ENCODE peak calls at places on chromosomes 3 and 15, in eight cellular contexts. E is esophagus squamous epithelium, M is esophagus muscularis mucosa, H is IMR-90, D is mammary epithelial cell, V is bronchial epithelial cell, I is upper lobe of right lung, K is Peyer's patch. J is an unnamed sample.

GRCh38 chr15:33098082-33099058 is 96.1 kb downstream of the FMN1 start:
- DNase-seq in H (peak), V (peak), K (no peak), E (no peak), D (peak), M (no peak), I (no peak), J (no peak)

GRCh38 chr15:71559098-71559497 is 251.3 kb upstream of the NR2E3 start:
- DNase-seq in D (peak), V (peak), E (no peak), I (no peak), H (peak), K (no peak), M (peak), J (no peak)

GRCh38 chr3:157257101-157257500 is 97.2 kb upstream of the CCNL1 start:
- DNase-seq in D (no peak), K (no peak), H (no peak), M (no peak), E (no peak), I (no peak), V (no peak), J (no peak)

GRCh38 chr3:12143949-12144504 is 14.7 kb downstream of the TIMP4 start:
- DNase-seq in V (peak), D (peak), I (peak), K (peak), M (no peak), H (peak), E (no peak), J (no peak)

GRCh38 chr15:50840520-50840919 is 68.0 kb upstream of the AP4E1 start:
- DNase-seq in M (no peak), D (no peak), K (no peak), I (no peak), V (no peak), H (no peak), E (no peak), J (no peak)

GRCh38 chr3:191695815-191696153 is 234.8 kb downstream of the PYDC2 start:
- DNase-seq in E (no peak), H (no peak), V (no peak), M (no peak), I (no peak), D (no peak), K (no peak), J (no peak)

GRCh38 chr3:168249539-168250414 is 154.1 kb upstream of the GOLIM4 start:
- DNase-seq in D (peak), I (peak), H (peak), E (no peak), K (peak), V (peak), M (no peak), J (peak)

GRCh38 chr3:113272369-113272748 is 61.0 kb downstream of the BOC start:
- DNase-seq in D (no peak), M (no peak), I (no peak), K (no peak), E (no peak), H (no peak), V (no peak), J (no peak)

GRCh38 chr3:39021029-39021428 is 30.7 kb downstream of the SCN11A start:
- DNase-seq in D (no peak), K (no peak), V (peak), M (no peak), I (no peak), H (no peak), E (no peak), J (no peak)

GRCh38 chr3:5051772-5052171 is 70.3 kb upstream of the ARL8B start:
- DNase-seq in I (no peak), D (no peak), M (no peak), V (peak), H (no peak), K (no peak), E (no peak), J (no peak)

GRCh38 chr3:49727154-49727923 is 3.6 kb upstream of the GMPPB start:
- DNase-seq in I (no peak), H (no peak), E (no peak), D (no peak), V (no peak), M (no peak), K (peak), J (no peak)

GRCh38 chr15:65323071-65323511 is 18.6 kb downstream of the RNU5B-1 start:
- DNase-seq in M (no peak), V (no peak), D (no peak), I (no peak), K (no peak), E (no peak), H (peak), J (no peak)

GRCh38 chr15:89051875-89052274 is 36.4 kb upstream of the ABHD2 start:
- DNase-seq in D (no peak), V (no peak), H (peak), E (no peak), M (no peak), I (no peak), K (no peak), J (no peak)

DNA sequence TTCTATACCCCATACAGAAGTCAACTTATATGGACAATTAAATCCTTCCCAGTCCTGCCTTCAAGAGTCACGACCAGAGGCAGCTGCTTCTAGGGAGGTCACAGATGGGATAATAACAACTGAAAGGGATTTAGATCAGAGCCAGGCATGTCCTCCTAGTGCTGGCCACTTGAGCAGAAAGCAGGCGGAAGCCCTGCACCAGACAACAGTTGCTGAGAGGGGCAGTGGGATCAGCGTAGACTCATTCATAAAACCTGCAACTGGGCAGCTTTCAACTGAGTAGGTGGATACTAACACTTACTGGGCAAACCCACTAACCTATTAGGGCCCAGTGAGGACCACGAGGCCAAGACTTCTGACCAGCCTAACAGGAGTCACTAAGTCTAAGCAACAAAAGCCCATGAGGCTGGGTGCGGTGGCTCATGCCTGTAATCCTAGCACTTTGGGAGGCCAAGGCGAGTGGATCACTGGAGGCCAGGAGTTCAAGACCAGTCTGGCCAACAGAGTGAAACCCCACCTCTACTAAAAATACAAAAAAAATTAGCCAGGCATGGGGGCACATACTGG is 67.0 kb downstream of the DAPK2 start:
- DNase-seq in H (no peak), I (no peak), V (no peak), E (no peak), D (no peak), M (no peak), K (no peak), J (no peak)
- TF ChIP-seq CTCF in H (no peak), I (no peak), V (no peak), E (no peak), D (no peak), M (no peak), K (no peak), J (no peak)

GRCh38 chr3:187256217-187256616 is 35.3 kb downstream of the MASP1 start:
- DNase-seq in E (no peak), I (no peak), D (no peak), H (no peak), V (no peak), M (no peak), K (no peak), J (no peak)

GRCh38 chr3:187261541-187261969 is 30.0 kb downstream of the MASP1 start:
- DNase-seq in E (no peak), K (no peak), I (no peak), V (peak), H (peak), D (no peak), M (no peak), J (no peak)

GRCh38 chr3:187262360-187262759 is 29.2 kb downstream of the MASP1 start:
- DNase-seq in V (no peak), E (no peak), H (no peak), M (no peak), K (no peak), I (no peak), D (no peak), J (no peak)

GRCh38 chr3:187257471-187257870 is 34.1 kb downstream of the MASP1 start:
- DNase-seq in E (no peak), K (no peak), H (no peak), D (no peak), I (no peak), M (no peak), V (no peak), J (no peak)

GRCh38 chr3:187259171-187259570 is 32.4 kb downstream of the MASP1 start:
- DNase-seq in K (no peak), M (no peak), H (no peak), E (no peak), D (no peak), V (no peak), I (no peak), J (no peak)
- TF ChIP-seq CTCF in K (no peak), M (no peak), H (no peak), E (no peak), D (no peak), V (no peak), I (no peak), J (no peak)

GRCh38 chr3:71458895-71459294 is 124.6 kb downstream of the FOXP1 start:
- DNase-seq in M (no peak), V (no peak), K (no peak), D (no peak), H (no peak), I (no peak), E (no peak), J (no peak)

GRCh38 chr3:71453822-71454512 is 129.6 kb downstream of the FOXP1 start:
- DNase-seq in M (peak), I (no peak), H (no peak), V (peak), D (no peak), E (no peak), K (no peak), J (no peak)

GRCh38 chr3:71456826-71457225 is 126.7 kb downstream of the FOXP1 start:
- DNase-seq in D (no peak), M (no peak), E (no peak), H (peak), V (no peak), I (no peak), K (no peak), J (no peak)

GRCh38 chr3:71454513-71455423 is 128.8 kb downstream of the FOXP1 start:
- DNase-seq in D (no peak), V (no peak), E (no peak), K (no peak), H (no peak), I (no peak), M (peak), J (no peak)

DNA sequence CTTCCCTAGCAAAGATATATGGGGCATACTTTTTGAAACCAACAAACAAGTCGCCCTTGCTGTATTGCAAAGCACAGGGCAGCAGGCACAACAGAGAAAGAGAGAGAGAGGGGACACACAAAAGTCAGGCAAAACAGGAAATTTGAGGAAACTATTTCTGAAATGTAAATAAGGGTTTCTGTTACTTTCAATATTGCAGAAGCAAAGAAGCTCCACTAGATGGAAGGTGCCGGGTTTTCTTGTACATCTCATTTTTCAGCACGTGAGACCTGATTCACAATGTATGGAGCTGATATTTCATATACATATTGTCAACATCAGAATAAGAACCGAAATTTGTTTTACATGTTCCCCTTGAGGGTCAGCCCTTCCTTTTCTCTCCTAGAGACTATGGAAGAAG is 127.4 kb downstream of the FOXP1 start:
- DNase-seq in K (no peak), V (no peak), I (no peak), E (no peak), H (peak), D (no peak), M (peak), J (no peak)
- TF ChIP-seq CTCF in K (no peak), V (no peak), I (no peak), E (no peak), H (no peak), D (peak), M (no peak), J (no peak)

GRCh38 chr15:57079907-57080750 is 161.7 kb downstream of the TCF12 start:
- DNase-seq in D (no peak), V (no peak), M (no peak), K (no peak), H (no peak), I (no peak), E (no peak), J (no peak)
- TF ChIP-seq CTCF in D (no peak), V (no peak), M (no peak), K (no peak), H (no peak), I (no peak), E (no peak), J (no peak)